ENCODE peak calls at places on chromosomes 16 and 17, in six cellular contexts. One of them, this sample, is unnamed.
A peak's percentile ranks its signal among the peaks of the same experiment; 100 is the strongest.

GRCh38 chr17:38329284-38329683 is 14.5 kb downstream of the GPR179 start:
- DNase-seq in naive thymus-derived CD8-positive, alpha-beta T cell: no peak
- DNase-seq in central memory CD4-positive, alpha-beta T cell: no peak
- DNase-seq in keratinocyte: no peak
- DNase-seq in NCI-H2171: no peak
- DNase-seq in ascending aorta: no peak
- DNase-seq in this sample: no peak

GRCh38 chr16:19281246-19281645 is 4.3 kb upstream of the CLEC19A start:
- DNase-seq in ascending aorta: no peak
- DNase-seq in central memory CD4-positive, alpha-beta T cell: no peak
- DNase-seq in NCI-H2171: no peak
- DNase-seq in naive thymus-derived CD8-positive, alpha-beta T cell: no peak
- DNase-seq in keratinocyte: no peak
- DNase-seq in this sample: no peak

GRCh38 chr17:269616-270514 is 82.7 kb downstream of the RPH3AL start:
- DNase-seq in NCI-H2171: peak; percentile 66
- DNase-seq in naive thymus-derived CD8-positive, alpha-beta T cell: no peak
- DNase-seq in ascending aorta: no peak
- DNase-seq in central memory CD4-positive, alpha-beta T cell: no peak
- DNase-seq in keratinocyte: no peak
- DNase-seq in this sample: peak; percentile 93

GRCh38 chr17:72477529-72477928 is 356.7 kb downstream of the SOX9 start:
- DNase-seq in keratinocyte: no peak
- DNase-seq in naive thymus-derived CD8-positive, alpha-beta T cell: no peak
- DNase-seq in ascending aorta: no peak
- DNase-seq in central memory CD4-positive, alpha-beta T cell: no peak
- DNase-seq in NCI-H2171: peak; percentile 92
- DNase-seq in this sample: peak; percentile 74

GRCh38 chr17:75695830-75696271 is 25.4 kb upstream of the ITGB4 start:
- DNase-seq in naive thymus-derived CD8-positive, alpha-beta T cell: no peak
- DNase-seq in ascending aorta: no peak
- DNase-seq in central memory CD4-positive, alpha-beta T cell: no peak
- DNase-seq in keratinocyte: no peak
- DNase-seq in NCI-H2171: no peak
- DNase-seq in this sample: no peak

GRCh38 chr16:29307598-29308507 is 98.7 kb downstream of the NPIPB11 start:
- DNase-seq in keratinocyte: no peak
- DNase-seq in naive thymus-derived CD8-positive, alpha-beta T cell: no peak
- DNase-seq in central memory CD4-positive, alpha-beta T cell: no peak
- DNase-seq in NCI-H2171: no peak
- DNase-seq in ascending aorta: no peak
- DNase-seq in this sample: no peak

GRCh38 chr16:2511128-2511785 is 2.5 kb upstream of the ATP6V0C start:
- DNase-seq in central memory CD4-positive, alpha-beta T cell: no peak
- DNase-seq in keratinocyte: no peak
- DNase-seq in naive thymus-derived CD8-positive, alpha-beta T cell: no peak
- DNase-seq in NCI-H2171: no peak
- DNase-seq in ascending aorta: no peak
- DNase-seq in this sample: no peak

GRCh38 chr16:67000384-67001158 is 12.2 kb downstream of the CES4A start:
- DNase-seq in ascending aorta: peak; percentile 33
- DNase-seq in naive thymus-derived CD8-positive, alpha-beta T cell: peak; percentile 53
- DNase-seq in NCI-H2171: peak; percentile 66
- DNase-seq in keratinocyte: no peak
- DNase-seq in central memory CD4-positive, alpha-beta T cell: peak; percentile 54
- DNase-seq in this sample: no peak

GRCh38 chr16:2087426-2088191 is 39.8 kb downstream of the TSC2 start:
- DNase-seq in keratinocyte: no peak
- DNase-seq in central memory CD4-positive, alpha-beta T cell: no peak
- DNase-seq in NCI-H2171: no peak
- DNase-seq in ascending aorta: no peak
- DNase-seq in naive thymus-derived CD8-positive, alpha-beta T cell: no peak
- DNase-seq in this sample: no peak

GRCh38 chr17:38871247-38871991 is 1.6 kb downstream of the LASP1 start:
- DNase-seq in ascending aorta: peak; percentile 65
- DNase-seq in naive thymus-derived CD8-positive, alpha-beta T cell: no peak
- DNase-seq in central memory CD4-positive, alpha-beta T cell: peak; percentile 59
- DNase-seq in keratinocyte: no peak
- DNase-seq in NCI-H2171: no peak
- DNase-seq in this sample: no peak

GRCh38 chr16:59573528-59574271 is 839.6 kb upstream of the GOT2 start:
- DNase-seq in NCI-H2171: no peak
- DNase-seq in ascending aorta: no peak
- DNase-seq in central memory CD4-positive, alpha-beta T cell: no peak
- DNase-seq in naive thymus-derived CD8-positive, alpha-beta T cell: no peak
- DNase-seq in keratinocyte: no peak
- DNase-seq in this sample: no peak

GRCh38 chr16:19884611-19885455 is at the start of gene GPRC5B:
- DNase-seq in central memory CD4-positive, alpha-beta T cell: peak; percentile 35
- DNase-seq in keratinocyte: no peak
- DNase-seq in ascending aorta: no peak
- DNase-seq in NCI-H2171: peak; percentile 31
- DNase-seq in naive thymus-derived CD8-positive, alpha-beta T cell: peak; percentile 52
- DNase-seq in this sample: peak; percentile 9

GRCh38 chr16:74320707-74321106 is 24.1 kb downstream of the PSMD7 start:
- DNase-seq in central memory CD4-positive, alpha-beta T cell: no peak
- DNase-seq in NCI-H2171: no peak
- DNase-seq in ascending aorta: no peak
- DNase-seq in keratinocyte: no peak
- DNase-seq in naive thymus-derived CD8-positive, alpha-beta T cell: no peak
- DNase-seq in this sample: no peak

GRCh38 chr16:48013476-48013875 is 142.3 kb downstream of the ABCC12 start:
- DNase-seq in central memory CD4-positive, alpha-beta T cell: no peak
- DNase-seq in NCI-H2171: no peak
- DNase-seq in keratinocyte: peak; percentile 86
- DNase-seq in naive thymus-derived CD8-positive, alpha-beta T cell: no peak
- DNase-seq in ascending aorta: no peak
- DNase-seq in this sample: peak; percentile 75

GRCh38 chr16:12337776-12338655 is 361.5 kb downstream of the SNX29 start:
- DNase-seq in central memory CD4-positive, alpha-beta T cell: no peak
- DNase-seq in ascending aorta: no peak
- DNase-seq in naive thymus-derived CD8-positive, alpha-beta T cell: no peak
- DNase-seq in keratinocyte: no peak
- DNase-seq in NCI-H2171: no peak
- DNase-seq in this sample: no peak

GRCh38 chr17:22469941-22470340 is 777.6 kb downstream of the KCNJ18 start:
- DNase-seq in NCI-H2171: no peak
- DNase-seq in central memory CD4-positive, alpha-beta T cell: no peak
- DNase-seq in ascending aorta: no peak
- DNase-seq in naive thymus-derived CD8-positive, alpha-beta T cell: no peak
- DNase-seq in keratinocyte: no peak
- DNase-seq in this sample: no peak

GRCh38 chr16:89108412-89108811 is 14.8 kb downstream of the ACSF3 start:
- DNase-seq in keratinocyte: no peak
- DNase-seq in NCI-H2171: no peak
- DNase-seq in ascending aorta: no peak
- DNase-seq in naive thymus-derived CD8-positive, alpha-beta T cell: no peak
- DNase-seq in central memory CD4-positive, alpha-beta T cell: no peak
- DNase-seq in this sample: no peak

GRCh38 chr17:44402564-44403172 is 13.2 kb upstream of the ITGA2B start:
- DNase-seq in NCI-H2171: no peak
- DNase-seq in naive thymus-derived CD8-positive, alpha-beta T cell: no peak
- DNase-seq in ascending aorta: no peak
- DNase-seq in keratinocyte: no peak
- DNase-seq in central memory CD4-positive, alpha-beta T cell: no peak
- DNase-seq in this sample: no peak

GRCh38 chr16:85227262-85227923 is 115.1 kb upstream of the CIBAR2 start:
- DNase-seq in keratinocyte: no peak
- DNase-seq in ascending aorta: no peak
- DNase-seq in NCI-H2171: peak; percentile 67
- DNase-seq in naive thymus-derived CD8-positive, alpha-beta T cell: no peak
- DNase-seq in central memory CD4-positive, alpha-beta T cell: no peak
- DNase-seq in this sample: peak; percentile 95

GRCh38 chr16:27221576-27222498 is 18.5 kb downstream of the KDM8 start:
- DNase-seq in NCI-H2171: peak; percentile 33
- DNase-seq in naive thymus-derived CD8-positive, alpha-beta T cell: no peak
- DNase-seq in ascending aorta: no peak
- DNase-seq in keratinocyte: no peak
- DNase-seq in central memory CD4-positive, alpha-beta T cell: no peak
- DNase-seq in this sample: peak; percentile 58

GRCh38 chr17:49779730-49780220 is 8.7 kb upstream of the KAT7 start:
- DNase-seq in NCI-H2171: no peak
- DNase-seq in keratinocyte: peak; percentile 15
- DNase-seq in central memory CD4-positive, alpha-beta T cell: no peak
- DNase-seq in ascending aorta: no peak
- DNase-seq in naive thymus-derived CD8-positive, alpha-beta T cell: no peak
- DNase-seq in this sample: peak; percentile 60

GRCh38 chr16:17951273-17951845 is 385.2 kb downstream of the NPIPA8 start:
- DNase-seq in keratinocyte: no peak
- DNase-seq in NCI-H2171: no peak
- DNase-seq in central memory CD4-positive, alpha-beta T cell: no peak
- DNase-seq in naive thymus-derived CD8-positive, alpha-beta T cell: no peak
- DNase-seq in ascending aorta: no peak
- DNase-seq in this sample: no peak

GRCh38 chr16:19929062-19929511 is 44.4 kb upstream of the GPRC5B start:
- DNase-seq in keratinocyte: no peak
- DNase-seq in ascending aorta: no peak
- DNase-seq in naive thymus-derived CD8-positive, alpha-beta T cell: no peak
- DNase-seq in NCI-H2171: no peak
- DNase-seq in central memory CD4-positive, alpha-beta T cell: no peak
- DNase-seq in this sample: no peak

GRCh38 chr16:17696696-17697095 is 225.9 kb upstream of the XYLT1 start:
- DNase-seq in central memory CD4-positive, alpha-beta T cell: no peak
- DNase-seq in naive thymus-derived CD8-positive, alpha-beta T cell: no peak
- DNase-seq in ascending aorta: no peak
- DNase-seq in NCI-H2171: no peak
- DNase-seq in keratinocyte: no peak
- DNase-seq in this sample: no peak

GRCh38 chr16:86725401-86725800 is 147.1 kb downstream of the FOXL1 start:
- DNase-seq in naive thymus-derived CD8-positive, alpha-beta T cell: no peak
- DNase-seq in NCI-H2171: no peak
- DNase-seq in ascending aorta: no peak
- DNase-seq in keratinocyte: no peak
- DNase-seq in central memory CD4-positive, alpha-beta T cell: no peak
- DNase-seq in this sample: no peak

GRCh38 chr16:47392114-47392513 is 68.7 kb downstream of the ITFG1 start:
- DNase-seq in NCI-H2171: no peak
- DNase-seq in naive thymus-derived CD8-positive, alpha-beta T cell: peak; percentile 2
- DNase-seq in central memory CD4-positive, alpha-beta T cell: no peak
- DNase-seq in keratinocyte: no peak
- DNase-seq in ascending aorta: no peak
- DNase-seq in this sample: no peak

GRCh38 chr16:57797526-57798266 is 4.6 kb downstream of the KIFC3 start:
- DNase-seq in naive thymus-derived CD8-positive, alpha-beta T cell: no peak
- DNase-seq in keratinocyte: no peak
- DNase-seq in central memory CD4-positive, alpha-beta T cell: no peak
- DNase-seq in NCI-H2171: no peak
- DNase-seq in ascending aorta: no peak
- DNase-seq in this sample: no peak

GRCh38 chr17:55521193-55521592 is 9.9 kb upstream of the SMIM36 start:
- DNase-seq in central memory CD4-positive, alpha-beta T cell: no peak
- DNase-seq in naive thymus-derived CD8-positive, alpha-beta T cell: no peak
- DNase-seq in NCI-H2171: no peak
- DNase-seq in ascending aorta: no peak
- DNase-seq in keratinocyte: no peak
- DNase-seq in this sample: no peak

GRCh38 chr16:83586036-83586810 is 221.6 kb upstream of the HSBP1 start:
- DNase-seq in NCI-H2171: no peak
- DNase-seq in naive thymus-derived CD8-positive, alpha-beta T cell: no peak
- DNase-seq in ascending aorta: no peak
- DNase-seq in central memory CD4-positive, alpha-beta T cell: no peak
- DNase-seq in keratinocyte: no peak
- DNase-seq in this sample: no peak

GRCh38 chr17:40092581-40092980 is 7.8 kb downstream of the NR1D1 start:
- DNase-seq in central memory CD4-positive, alpha-beta T cell: no peak
- DNase-seq in naive thymus-derived CD8-positive, alpha-beta T cell: no peak
- DNase-seq in keratinocyte: no peak
- DNase-seq in NCI-H2171: no peak
- DNase-seq in ascending aorta: no peak
- DNase-seq in this sample: peak; percentile 25

This sample was measured in NCI-H1694 treated with DMSO at 0.1 percent for 48 hours.